ENCODE peak calls at places on chromosomes 5 and 9, in eight cellular contexts. X is left lung, M is uterus, G is cardiac muscle cell, V is ovary, A is testis, S is right lobe of liver, Z is HepG2. I is an unnamed sample. For H3K4me1, the result is how much of the 10 kb centered on the place peaks cover.

GRCh38 chr5:146877178-146877681 is 1.3 kb downstream of the PPP2R2B start:
- DNase-seq in X (no peak), M (no peak), G (peak), V (no peak), A (no peak), S (no peak), Z (no peak), I (peak)

GRCh38 chr5:41524174-41524573 is 13.8 kb upstream of the PLCXD3 start:
- DNase-seq in X (no peak), M (no peak), G (peak), V (no peak), A (no peak), S (no peak), Z (no peak), I (no peak)

GRCh38 chr5:100903036-100903887 is at the start of gene ST8SIA4:
- DNase-seq in X (peak), M (peak), G (peak), V (peak), A (peak), S (peak), Z (no peak), I (peak)

GRCh38 chr5:77994943-77995342 is 218.8 kb upstream of the TBCA start:
- DNase-seq in X (no peak), M (no peak), G (no peak), V (no peak), A (no peak), S (no peak), Z (no peak), I (no peak)

GRCh38 chr5:39370555-39371366 is 6.5 kb upstream of the C9 start:
- DNase-seq in X (no peak), M (no peak), G (no peak), V (no peak), A (no peak), S (peak), Z (no peak), I (no peak)

GRCh38 chr5:141914154-141914743 is 9.4 kb upstream of the DELE1 start:
- DNase-seq in X (peak), M (peak), G (peak), V (no peak), A (peak), S (peak), Z (no peak), I (peak)

GRCh38 chr9:74950456-74950855 is 2.3 kb downstream of the C9orf40 start:
- DNase-seq in X (no peak), M (no peak), G (no peak), V (no peak), A (no peak), S (no peak), Z (no peak), I (no peak)

GRCh38 chr5:79974896-79975295 is 16.2 kb downstream of the MTX3 start:
- DNase-seq in X (no peak), M (no peak), G (no peak), V (no peak), A (no peak), S (no peak), Z (no peak), I (no peak)

GRCh38 chr5:54215233-54215736 is 95.1 kb downstream of the ARL15 start:
- DNase-seq in X (no peak), M (no peak), G (no peak), V (no peak), A (no peak), S (no peak), Z (no peak), I (no peak)

GRCh38 chr9:10858817-10859216 is 246.0 kb upstream of the PTPRD start:
- DNase-seq in X (no peak), M (no peak), G (no peak), V (no peak), A (no peak), S (no peak), Z (no peak), I (no peak)

GRCh38 chr5:68049053-68049713 is 166.4 kb upstream of the PIK3R1 start:
- DNase-seq in X (no peak), M (no peak), G (no peak), V (no peak), A (no peak), S (no peak), Z (no peak), I (no peak)

GRCh38 chr9:101460965-101461364 is 25.4 kb upstream of the ALDOB start:
- DNase-seq in X (no peak), M (no peak), G (no peak), V (no peak), A (no peak), S (no peak), Z (no peak), I (no peak)

GRCh38 chr5:91281409-91281808 is 101.7 kb downstream of the ARRDC3 start:
- DNase-seq in X (no peak), M (no peak), G (no peak), V (no peak), A (no peak), S (no peak), Z (no peak), I (no peak)

GRCh38 chr5:129077433-129078075 is 17.0 kb upstream of the ISOC1 start:
- DNase-seq in X (no peak), M (no peak), G (no peak), V (no peak), A (no peak), S (no peak), Z (no peak), I (no peak)

GRCh38 chr5:59656351-59657254 is 236.9 kb downstream of the PDE4D start:
- DNase-seq in X (no peak), M (no peak), G (no peak), V (no peak), A (no peak), S (no peak), Z (no peak), I (no peak)

GRCh38 chr9:136992819-136993369 is 672 bp downstream of the PAXX start:
- DNase-seq in X (no peak), M (no peak), G (no peak), V (no peak), A (no peak), S (no peak), Z (no peak), I (no peak)

GRCh38 chr5:80219381-80219780 is 36.5 kb downstream of the SERINC5 start:
- DNase-seq in X (no peak), M (no peak), G (no peak), V (no peak), A (no peak), S (no peak), Z (no peak), I (no peak)

GRCh38 chr5:74289238-74289637 is 351.3 kb downstream of the ENC1 start:
- DNase-seq in X (no peak), M (no peak), G (no peak), V (no peak), A (no peak), S (no peak), Z (no peak), I (no peak)

GRCh38 chr9:107700902-107701301 is 211.3 kb upstream of the KLF4 start:
- DNase-seq in X (no peak), M (no peak), G (no peak), V (no peak), A (no peak), S (no peak), Z (no peak), I (no peak)

GRCh38 chr5:96151891-96152290 is 190.2 kb upstream of the ELL2 start:
- DNase-seq in X (no peak), M (no peak), G (no peak), V (no peak), A (no peak), S (no peak), Z (no peak), I (no peak)

GRCh38 chr9:114033397-114034103 is 44.5 kb downstream of the AMBP start:
- DNase-seq in X (no peak), M (peak), G (peak), V (peak), A (no peak), S (peak), Z (peak), I (no peak)

GRCh38 chr9:65426231-65426630 is 141.2 kb upstream of the FOXD4L5 start:
- DNase-seq in X (no peak), M (no peak), G (no peak), V (no peak), A (no peak), S (no peak), Z (no peak), I (no peak)

GRCh38 chr9:124217839-124218437 is 39.8 kb upstream of the NEK6 start:
- DNase-seq in X (no peak), M (no peak), G (no peak), V (no peak), A (no peak), S (peak), Z (no peak), I (no peak)

GRCh38 chr9:124215551-124215910 is 42.2 kb upstream of the NEK6 start:
- DNase-seq in X (no peak), M (no peak), G (no peak), V (no peak), A (no peak), S (peak), Z (no peak), I (peak)

GRCh38 chr9:124215956-124216355 is 41.8 kb upstream of the NEK6 start:
- DNase-seq in X (no peak), M (no peak), G (no peak), V (no peak), A (no peak), S (peak), Z (no peak), I (peak)

GRCh38 chr9:124214596-124215550 is 42.9 kb upstream of the NEK6 start:
- DNase-seq in X (no peak), M (no peak), G (no peak), V (no peak), A (no peak), S (peak), Z (no peak), I (peak)

GRCh38 chr9:124216474-124217176 is 41.1 kb upstream of the NEK6 start:
- DNase-seq in X (peak), M (no peak), G (no peak), V (no peak), A (no peak), S (peak), Z (no peak), I (no peak)
- H3K27ac ChIP-seq in X (peak), M (no peak), G (no peak), V (no peak), A (no peak), S (no peak), Z (no peak), I (no peak)

GRCh38 chr9:120920495-120921178 is 6.0 kb downstream of the TRAF1 start:
- DNase-seq in X (no peak), M (no peak), G (no peak), V (no peak), A (no peak), S (no peak), Z (no peak), I (no peak)
- H3K4me1 ChIP-seq in X (half or more), M (under half), G (under half), V (under half), A (under half), S (under half), Z (under half), I (under half)

GRCh38 chr5:922041-922744 is 29.5 kb downstream of the TRIP13 start:
- DNase-seq in X (no peak), M (no peak), G (no peak), V (no peak), A (peak), S (peak), Z (no peak), I (no peak)
- H3K27ac ChIP-seq in X (no peak), M (no peak), G (no peak), V (no peak), A (no peak), S (no peak), Z (no peak), I (no peak)

GRCh38 chr5:143199161-143199560 is 204.3 kb downstream of the NR3C1 start:
- DNase-seq in X (no peak), M (no peak), G (no peak), V (no peak), A (no peak), S (no peak), Z (no peak), I (no peak)

GRCh38 chr5:143198332-143198731 is 205.2 kb downstream of the NR3C1 start:
- DNase-seq in X (no peak), M (no peak), G (no peak), V (no peak), A (no peak), S (no peak), Z (peak), I (no peak)

GRCh38 chr5:143201589-143201988 is 201.9 kb downstream of the NR3C1 start:
- DNase-seq in X (no peak), M (no peak), G (no peak), V (no peak), A (no peak), S (no peak), Z (peak), I (no peak)

GRCh38 chr5:143199843-143200242 is 203.6 kb downstream of the NR3C1 start:
- DNase-seq in X (no peak), M (no peak), G (no peak), V (no peak), A (no peak), S (no peak), Z (peak), I (no peak)

DNA sequence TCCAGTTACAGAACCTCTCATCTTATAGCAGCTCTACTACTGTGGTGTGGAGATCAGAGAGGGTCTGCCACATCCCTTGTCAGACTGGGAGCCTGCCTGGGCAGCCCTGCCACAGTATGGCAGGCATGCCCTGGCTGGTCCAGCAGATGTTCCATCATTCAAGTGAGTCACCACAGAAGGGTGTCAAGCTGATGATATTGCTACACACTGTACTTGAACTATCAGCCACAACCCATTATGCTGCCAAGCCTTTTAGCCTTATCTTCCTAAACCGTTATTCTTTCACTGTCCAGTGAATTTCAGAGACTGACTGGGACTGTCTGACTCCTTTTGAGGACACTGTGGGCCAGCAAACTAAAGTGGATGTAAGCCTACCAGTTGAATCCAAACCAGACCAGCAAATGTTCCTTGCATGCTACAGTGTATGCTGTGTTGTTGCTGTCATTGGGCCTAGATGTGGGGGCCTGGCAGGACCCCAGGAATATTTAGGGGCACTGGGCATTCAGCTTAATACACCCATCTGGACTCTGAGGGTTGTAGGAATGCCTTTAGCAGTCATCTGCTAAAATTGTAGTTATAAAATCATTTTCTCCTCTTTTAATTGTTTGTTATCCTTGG is 202.6 kb downstream of the NR3C1 start:
- DNase-seq in X (no peak), M (no peak), G (no peak), V (no peak), A (no peak), S (no peak), Z (no peak), I (no peak)
- H3K4me1 ChIP-seq in X (under half), M (under half), G (under half), V (under half), A (under half), S (under half), Z (half or more), I (under half)

GRCh38 chr9:76045217-76045616 is 154.7 kb downstream of the PCSK5 start:
- DNase-seq in X (no peak), M (no peak), G (no peak), V (no peak), A (no peak), S (no peak), Z (no peak), I (no peak)
- H3K27ac ChIP-seq in X (no peak), M (no peak), G (no peak), V (no peak), A (no peak), S (no peak), Z (no peak), I (no peak)

GRCh38 chr9:88953401-88954029 is 37.8 kb upstream of the S1PR3 start:
- DNase-seq in X (no peak), M (no peak), G (no peak), V (no peak), A (no peak), S (no peak), Z (peak), I (no peak)
- H3K4me1 ChIP-seq in X (under half), M (under half), G (under half), V (under half), A (under half), S (under half), Z (under half), I (under half)